ENCODE peak calls at places on chromosomes 3 and 15, in four cellular contexts. W is HepG2, E is H1, D is GM12878. U is an unnamed sample.

GRCh38 chr3:42163622-42164244 is 72.6 kb downstream of the TRAK1 start:
- DNase-seq in W (no peak), E (no peak), D (no peak), U (no peak)

GRCh38 chr3:99119312-99119810 is 217.9 kb upstream of the DCBLD2 start:
- DNase-seq in W (no peak), E (no peak), D (no peak), U (no peak)

GRCh38 chr3:4065080-4065479 is 238.1 kb upstream of the SETMAR start:
- DNase-seq in W (no peak), E (no peak), D (peak; percentile 24), U (no peak)

GRCh38 chr3:48543271-48543866 is 13.2 kb downstream of the PFKFB4 start:
- DNase-seq in W (no peak), E (no peak), D (no peak), U (no peak)

GRCh38 chr3:32105291-32106131 is 909 bp upstream of the GPD1L start:
- DNase-seq in W (no peak), E (no peak), D (no peak), U (no peak)

GRCh38 chr3:70526966-70527515 is 214.6 kb upstream of the MDFIC2 start:
- DNase-seq in W (no peak), E (no peak), D (no peak), U (no peak)

GRCh38 chr15:63487076-63487757 is 17.2 kb upstream of the USP3 start:
- DNase-seq in W (peak; percentile 66), E (peak; percentile 99), D (no peak), U (no peak)

GRCh38 chr3:126202281-126203079 is 22.1 kb upstream of the ALDH1L1 start:
- DNase-seq in W (no peak), E (no peak), D (no peak), U (no peak)

GRCh38 chr3:140459462-140459861 is 218.4 kb upstream of the TRIM42 start:
- DNase-seq in W (no peak), E (no peak), D (no peak), U (no peak)

GRCh38 chr3:112709929-112710328 is 69.0 kb upstream of the CCDC80 start:
- DNase-seq in W (no peak), E (no peak), D (no peak), U (no peak)

GRCh38 chr15:40500584-40501330 is 30.0 kb downstream of the CHST14 start:
- DNase-seq in W (no peak), E (no peak), D (no peak), U (no peak)

GRCh38 chr3:129161860-129162271 is 1.0 kb upstream of the ISY1 start:
- DNase-seq in W (peak; percentile 18), E (peak; percentile 52), D (no peak), U (no peak)

GRCh38 chr3:2094941-2095340 is 3.7 kb upstream of the CNTN4 start:
- DNase-seq in W (no peak), E (no peak), D (no peak), U (no peak)

GRCh38 chr3:9646800-9647152 is 2.5 kb upstream of the MTMR14 start:
- DNase-seq in W (no peak), E (no peak), D (no peak), U (no peak)

DNA sequence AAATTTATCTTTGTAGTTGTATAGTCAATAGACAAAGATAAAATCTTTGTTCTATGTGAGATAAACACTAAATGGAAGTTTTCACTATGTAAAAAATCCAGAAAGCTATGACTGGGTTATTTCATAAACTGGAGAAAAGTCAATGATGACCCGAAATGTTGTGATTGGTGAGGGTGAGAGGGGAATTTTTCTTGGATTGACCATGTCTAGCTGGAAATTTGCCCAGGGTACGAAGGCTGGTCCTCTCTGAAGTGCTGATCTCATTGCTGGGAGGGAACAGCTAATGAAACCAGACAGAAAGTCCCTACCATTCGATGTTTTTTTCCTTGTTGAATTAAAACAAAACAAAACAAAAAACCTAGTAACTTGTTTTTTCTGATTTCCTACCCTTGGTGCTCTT is 14.3 kb downstream of the TPRG1 start:
- DNase-seq in W (no peak), E (no peak), D (no peak), U (no peak)
- TF ChIP-seq SUZ12 in W (no peak), E (no peak), D (no peak), U (no peak)

DNA sequence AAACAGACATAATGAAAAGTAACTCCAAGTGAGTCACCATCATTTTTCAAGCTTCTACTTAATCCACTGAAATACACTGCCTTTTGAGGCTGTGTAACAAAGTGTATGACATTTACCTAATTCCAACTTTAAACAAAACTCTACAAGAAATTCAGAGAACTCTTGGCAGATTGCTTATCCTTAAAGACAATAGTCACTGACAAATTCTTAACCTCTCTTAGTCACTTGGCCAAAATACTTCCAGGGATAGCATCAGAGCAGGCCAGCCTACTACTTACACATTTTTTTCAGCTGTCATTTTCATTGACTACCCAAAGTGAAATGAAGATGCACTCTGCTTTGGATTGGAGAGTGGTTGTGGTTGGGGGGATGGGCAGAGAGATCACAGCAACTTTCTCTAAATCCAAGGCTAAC is 3.6 kb downstream of the WWTR1 start:
- DNase-seq in W (no peak), E (no peak), D (no peak), U (no peak)
- H3K9ac ChIP-seq in W (peak overlapping the region; percentile 63), E (no peak overlapping the region), D (no peak overlapping the region), U (no peak overlapping the region)

DNA sequence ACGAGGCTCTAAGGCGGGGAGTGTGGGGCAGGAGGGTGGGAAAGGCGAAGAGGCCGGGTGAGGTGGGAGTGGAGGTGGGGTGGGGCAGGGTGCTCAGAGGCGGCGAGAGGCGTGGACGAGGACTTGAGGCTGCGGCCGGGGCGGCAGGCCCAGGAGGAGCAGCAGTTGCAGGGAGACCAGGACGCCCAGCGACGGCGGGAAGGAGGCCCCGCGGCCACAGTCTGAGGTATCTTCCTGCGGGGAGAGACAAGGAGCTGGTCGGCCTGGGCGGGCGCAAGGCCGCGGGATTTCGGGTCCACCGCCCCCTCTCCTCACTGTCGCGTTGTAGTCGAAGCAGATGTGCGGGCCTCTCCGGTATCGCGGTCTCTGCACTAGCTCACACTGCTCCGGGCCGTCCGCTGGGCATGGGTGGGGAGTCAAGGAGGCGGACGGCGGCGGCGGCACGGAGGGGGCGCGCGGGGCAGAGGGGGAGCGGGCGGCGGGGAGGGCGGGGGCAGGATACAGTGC is 5.3 kb upstream of the TMEM115 start:
- DNase-seq in W (no peak), E (no peak), D (no peak), U (no peak)
- TF ChIP-seq SUZ12 in W (no peak), E (no peak), D (no peak), U (no peak)

GRCh38 chr3:134463676-134464611 is 21.8 kb downstream of the ANAPC13 start:
- DNase-seq in W (no peak), E (peak; percentile 73), D (no peak), U (peak; percentile 96)
- H3K9ac ChIP-seq in W (no peak overlapping the region), E (peak overlapping the region; percentile 78), D (no peak overlapping the region), U (no peak overlapping the region)

U was measured in NT2/D1.